ENCODE peak calls at places on chromosomes 13 and 19, in four cellular contexts. T is CD8-positive, alpha-beta T cell; I is spleen; H is mesendoderm. V is an unnamed sample. For H3K4me1, the result is how much of the 10 kb centered on the place peaks cover.

GRCh38 chr19:55670280-55671053 is 4.6 kb upstream of the EPN1 start:
- DNase-seq in T (no peak), I (peak), H (no peak), V (no peak)

GRCh38 chr13:20980420-20980819 is 77.9 kb upstream of the XPO4 start:
- DNase-seq in T (no peak), I (no peak), H (no peak), V (no peak)

GRCh38 chr19:55166530-55167268 is at the start of gene DNAAF3:
- DNase-seq in T (peak), I (peak), H (peak), V (peak)

GRCh38 chr13:59478908-59479307 is 684.8 kb downstream of the DIAPH3 start:
- DNase-seq in T (no peak), I (no peak), H (peak), V (no peak)

GRCh38 chr13:105312906-105313305 is 1222.6 kb downstream of the EFNB2 start:
- DNase-seq in T (no peak), I (no peak), H (no peak), V (no peak)

GRCh38 chr19:51689751-51690358 is 3.3 kb upstream of the SPACA6 start:
- DNase-seq in T (no peak), I (peak), H (peak), V (no peak)

GRCh38 chr13:49374585-49375290 is 69.1 kb downstream of the CAB39L start:
- DNase-seq in T (no peak), I (no peak), H (no peak), V (no peak)

GRCh38 chr19:50432658-50433057 is at the start of gene MYBPC2:
- DNase-seq in T (no peak), I (no peak), H (no peak), V (no peak)

GRCh38 chr19:46717716-46718143 is 816 bp upstream of the PRKD2 start:
- DNase-seq in T (no peak), I (peak), H (no peak), V (peak)

GRCh38 chr13:44088409-44088808 is 208.7 kb downstream of the LACC1 start:
- DNase-seq in T (no peak), I (no peak), H (no peak), V (no peak)

GRCh38 chr19:5313307-5313706 is 27.3 kb downstream of the PTPRS start:
- DNase-seq in T (no peak), I (peak), H (no peak), V (no peak)

GRCh38 chr13:27632648-27633047 is 11.0 kb downstream of the POLR1D start:
- DNase-seq in T (no peak), I (no peak), H (no peak), V (no peak)

GRCh38 chr19:56477429-56478338 is 539 bp upstream of the ZNF667 start:
- DNase-seq in T (peak), I (peak), H (peak), V (no peak)

GRCh38 chr13:108812165-108812564 is 182.8 kb downstream of the MYO16 start:
- DNase-seq in T (no peak), I (no peak), H (no peak), V (no peak)

DNA sequence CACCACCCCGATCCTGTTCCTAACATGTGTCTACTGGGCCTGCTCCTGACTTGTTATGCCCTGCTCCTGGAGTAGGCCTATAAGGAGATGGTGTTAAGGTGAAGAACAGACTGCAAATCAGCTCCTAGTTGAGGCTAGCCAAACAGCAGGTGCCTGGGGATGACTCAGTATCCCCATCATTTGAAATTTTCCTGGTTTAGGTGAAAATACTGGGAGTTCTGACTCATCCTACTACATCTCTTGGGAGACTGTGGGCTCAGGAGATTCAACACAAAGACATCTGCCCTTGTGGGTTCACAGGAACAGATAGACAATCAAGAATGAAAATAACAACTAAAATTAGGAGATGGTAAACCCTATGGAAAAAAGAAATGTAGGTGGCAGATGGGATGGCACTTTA is 41.2 kb downstream of the BRD4 start:
- DNase-seq in T (no peak), I (peak), H (no peak), V (no peak)
- H3K4me3 ChIP-seq in T (no peak), I (no peak), H (no peak), V (no peak)

GRCh38 chr19:43751466-43752220 is 3.1 kb downstream of the SMG9 start:
- DNase-seq in T (no peak), I (no peak), H (no peak), V (no peak)

GRCh38 chr19:43748205-43748594 is 6.6 kb downstream of the SMG9 start:
- DNase-seq in T (no peak), I (no peak), H (no peak), V (no peak)

GRCh38 chr19:43748685-43749084 is 6.1 kb downstream of the SMG9 start:
- DNase-seq in T (no peak), I (no peak), H (no peak), V (no peak)

GRCh38 chr19:43749152-43749551 is 5.6 kb downstream of the SMG9 start:
- DNase-seq in T (no peak), I (no peak), H (no peak), V (no peak)

DNA sequence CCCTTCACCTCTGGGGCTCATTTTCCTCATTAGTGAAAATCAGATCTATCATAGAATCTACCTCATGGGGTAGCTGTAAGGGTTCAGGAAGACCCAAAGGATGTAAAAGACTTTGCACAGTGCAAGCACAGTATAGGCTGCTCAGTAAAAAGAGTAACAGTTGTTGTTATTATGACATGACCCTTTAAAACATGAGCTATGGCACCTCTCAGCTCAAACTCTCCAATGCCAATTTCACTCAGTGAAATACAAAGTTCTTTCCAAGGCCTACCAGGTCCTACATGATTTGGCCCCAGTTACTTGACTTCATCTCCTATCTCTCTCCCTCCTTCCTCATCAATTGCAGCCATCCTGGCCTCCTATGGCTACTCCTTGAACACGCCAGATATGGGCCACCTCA is 4.9 kb downstream of the SMG9 start:
- DNase-seq in T (no peak), I (no peak), H (no peak), V (no peak)
- H3K4me1 ChIP-seq in T (under half), I (half or more), H (under half), V (under half)

GRCh38 chr13:46170268-46170667 is 11.7 kb downstream of the LCP1 start:
- DNase-seq in T (no peak), I (no peak), H (no peak), V (no peak)
- H3K4me3 ChIP-seq in T (peak), I (peak), H (no peak), V (peak)

GRCh38 chr19:37953125-37953524 is 46.1 kb downstream of the SIPA1L3 start:
- DNase-seq in T (no peak), I (no peak), H (no peak), V (no peak)
- H3K4me1 ChIP-seq in T (under half), I (under half), H (under half), V (under half)

DNA sequence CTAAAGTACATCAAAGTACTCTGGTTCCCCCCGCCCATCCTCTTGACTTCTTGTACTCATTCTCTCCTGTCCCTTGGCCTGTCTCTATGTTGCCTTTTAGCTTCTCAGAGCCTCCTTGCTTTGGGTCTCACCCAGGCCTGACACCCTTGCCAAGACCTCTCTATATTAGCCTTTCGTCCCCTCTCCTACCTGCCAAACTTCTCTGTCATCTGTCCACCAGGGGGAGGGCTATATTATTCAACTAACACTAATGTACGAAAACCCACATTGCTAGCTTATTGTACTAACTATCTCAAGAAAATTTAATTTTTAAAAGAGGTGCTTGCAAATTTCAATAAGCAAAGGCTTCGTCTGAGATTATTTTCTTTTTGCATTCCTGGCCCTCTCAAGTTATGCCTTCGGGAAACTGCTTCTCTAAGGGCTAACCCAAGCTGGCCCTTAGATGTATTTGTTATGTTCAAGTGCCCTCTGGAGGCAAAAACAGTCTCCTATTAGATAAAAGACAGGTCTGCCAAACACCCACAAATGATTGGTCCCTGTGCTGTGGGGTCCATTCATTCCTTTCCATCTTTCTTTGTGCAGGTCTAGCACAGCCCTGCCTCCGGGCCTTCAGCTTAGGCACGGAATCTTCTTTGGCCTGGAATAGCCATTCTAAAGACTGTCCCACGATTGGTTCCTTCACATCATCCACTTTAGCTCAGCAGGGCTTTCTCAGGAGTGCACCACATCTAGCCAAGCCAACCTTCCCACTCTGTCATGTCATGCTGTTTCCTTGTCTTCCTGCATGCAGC is 6.4 kb upstream of the MRPS31 start:
- DNase-seq in T (peak), I (no peak), H (peak), V (no peak)
- H3K4me3 ChIP-seq in T (peak), I (peak), H (no peak), V (peak)

GRCh38 chr13:31793246-31793645 is 53.9 kb downstream of the RXFP2 start:
- DNase-seq in T (no peak), I (no peak), H (no peak), V (no peak)
- H3K4me1 ChIP-seq in T (under half), I (under half), H (under half), V (under half)

DNA sequence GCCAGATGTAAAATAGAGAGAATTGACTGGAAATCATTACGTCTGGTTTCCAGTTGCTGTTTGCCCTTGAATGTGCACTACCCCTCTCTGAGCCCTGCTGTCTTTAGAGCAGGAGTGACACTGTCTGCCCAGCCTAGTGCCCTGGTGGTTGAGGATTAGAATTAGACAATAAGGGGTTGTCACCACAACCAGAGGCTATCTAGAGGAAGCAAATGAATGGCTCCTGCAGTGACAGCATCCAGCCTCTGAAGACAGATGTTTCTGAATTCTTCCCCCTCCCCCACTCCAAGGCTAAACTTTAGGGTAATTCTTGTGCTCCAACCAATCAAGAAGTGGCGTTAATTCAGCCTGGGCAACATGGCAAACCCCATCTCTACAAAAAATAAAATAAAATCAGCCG is 2.0 kb downstream of the RAB8A start:
- DNase-seq in T (no peak), I (no peak), H (peak), V (no peak)
- H3K4me3 ChIP-seq in T (no peak), I (no peak), H (no peak), V (no peak)